ENCODE peak calls at places on chromosomes 2 and 18, in four cellular contexts. H is neural crest cell, D is psoas muscle, A is bronchial epithelial cell. G is an unnamed sample.

GRCh38 chr2:109217362-109218086 is 88.5 kb downstream of the SH3RF3 start:
- DNase-seq in D (no peak), A (no peak), H (no peak), G (peak; percentile 47)

GRCh38 chr18:777021-777420 is 35.0 kb downstream of the YES1 start:
- DNase-seq in H (no peak), D (no peak), A (peak; percentile 4), G (no peak)

GRCh38 chr2:55357907-55358306 is 61.7 kb downstream of the CCDC88A start:
- DNase-seq in H (no peak), A (peak; percentile 4), D (no peak), G (no peak)

GRCh38 chr2:218284106-218284811 is 8.0 kb downstream of the TMBIM1 start:
- DNase-seq in H (no peak), D (peak; percentile 71), A (peak; percentile 84), G (peak; percentile 84)

GRCh38 chr2:237519506-237520245 is 32.6 kb downstream of the MLPH start:
- DNase-seq in D (no peak), A (no peak), H (no peak), G (no peak)

GRCh38 chr2:177489719-177490301 is 97.2 kb downstream of the AGPS start:
- DNase-seq in H (no peak), D (no peak), A (peak; percentile 39), G (peak; percentile 52)

GRCh38 chr2:238847432-238847801 is 468 bp upstream of the TWIST2 start:
- DNase-seq in A (no peak), D (no peak), H (no peak), G (no peak)

GRCh38 chr2:226583715-226584114 is 215.9 kb downstream of the IRS1 start:
- DNase-seq in A (peak; percentile 84), D (no peak), H (no peak), G (peak; percentile 56)

GRCh38 chr2:8714283-8714682 is 32.4 kb downstream of the ID2 start:
- DNase-seq in D (no peak), A (no peak), H (no peak), G (no peak)

GRCh38 chr2:173300458-173300857 is 54.2 kb upstream of the CDCA7 start:
- DNase-seq in A (peak; percentile 12), D (no peak), H (no peak), G (no peak)

GRCh38 chr2:221558107-221558506 is 14.0 kb downstream of the EPHA4 start:
- DNase-seq in A (no peak), D (no peak), H (no peak), G (no peak)

GRCh38 chr2:219289537-219290361 is 10.6 kb downstream of the DNAJB2 start:
- DNase-seq in D (peak; percentile 74), A (peak; percentile 78), H (no peak), G (peak; percentile 92)

GRCh38 chr2:192570786-192571185 is 376.1 kb upstream of the TMEFF2 start:
- DNase-seq in H (no peak), D (no peak), A (peak; percentile 1), G (no peak)

GRCh38 chr2:191379375-191379774 is 134.2 kb downstream of the MYO1B start:
- DNase-seq in D (no peak), H (no peak), A (no peak), G (no peak)

DNA sequence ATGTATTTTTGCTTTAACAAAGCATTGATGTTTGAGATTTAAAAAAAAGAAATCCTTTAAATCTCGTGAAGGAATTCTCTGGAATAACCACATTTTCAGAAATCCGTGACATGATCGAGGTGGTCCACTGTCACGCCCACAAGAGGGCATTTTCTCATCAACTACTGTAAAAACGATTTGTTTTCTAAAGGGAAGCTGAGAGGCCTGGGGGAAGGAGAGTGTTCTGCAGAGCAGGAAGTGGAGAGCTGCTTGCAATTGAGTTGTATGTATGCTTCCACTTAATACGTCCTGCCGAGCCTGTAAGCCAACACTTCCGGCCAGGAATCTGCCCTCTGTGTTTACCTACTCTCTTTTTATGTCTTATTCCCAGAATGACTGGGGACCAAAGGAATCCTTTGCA is 19.4 kb downstream of the KLHL29 start:
- DNase-seq in A (peak; percentile 67), D (no peak), H (no peak), G (peak; percentile 64)
- TF ChIP-seq CTCF in A (no peak), D (peak; percentile 19), H (peak; percentile 43), G (peak; percentile 19)

GRCh38 chr2:241532168-241532567 is 23.8 kb upstream of the STK25 start:
- DNase-seq in H (no peak), A (no peak), D (no peak), G (no peak)

GRCh38 chr2:241534701-241535375 is 23.7 kb upstream of the BOK start:
- DNase-seq in H (no peak), D (no peak), A (no peak), G (no peak)

GRCh38 chr2:241534293-241534692 is 24.3 kb upstream of the BOK start:
- DNase-seq in D (no peak), A (no peak), H (no peak), G (no peak)

GRCh38 chr2:241531161-241531722 is 22.9 kb upstream of the STK25 start:
- DNase-seq in D (no peak), H (no peak), A (no peak), G (no peak)

GRCh38 chr2:241532733-241533601 is 24.6 kb upstream of the STK25 start:
- DNase-seq in A (no peak), D (no peak), H (no peak), G (no peak)
- TF ChIP-seq CTCF in A (no peak), D (no peak), H (no peak), G (no peak)

DNA sequence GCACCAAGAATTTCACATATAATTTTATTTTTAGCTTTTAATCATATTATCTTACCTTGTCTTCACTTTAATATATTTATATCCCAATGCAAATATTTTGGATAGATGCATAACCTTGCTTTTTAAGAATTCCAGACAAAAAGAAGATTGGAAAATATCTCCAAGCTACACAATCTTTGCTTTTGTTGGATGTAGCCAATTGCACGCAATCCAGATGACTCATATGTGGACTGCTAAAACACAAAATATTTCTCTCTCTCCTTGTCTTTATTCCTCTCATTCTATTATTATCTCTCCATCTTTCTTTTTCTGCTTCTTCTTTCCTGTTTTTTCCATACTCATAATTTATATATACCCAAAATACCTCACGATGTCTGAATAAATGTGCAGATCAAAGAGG is 92.4 kb upstream of the DSEL start:
- DNase-seq in H (no peak), A (no peak), D (no peak), G (peak; percentile 18)
- TF ChIP-seq CTCF in H (no peak), A (no peak), D (no peak), G (no peak)

DNA sequence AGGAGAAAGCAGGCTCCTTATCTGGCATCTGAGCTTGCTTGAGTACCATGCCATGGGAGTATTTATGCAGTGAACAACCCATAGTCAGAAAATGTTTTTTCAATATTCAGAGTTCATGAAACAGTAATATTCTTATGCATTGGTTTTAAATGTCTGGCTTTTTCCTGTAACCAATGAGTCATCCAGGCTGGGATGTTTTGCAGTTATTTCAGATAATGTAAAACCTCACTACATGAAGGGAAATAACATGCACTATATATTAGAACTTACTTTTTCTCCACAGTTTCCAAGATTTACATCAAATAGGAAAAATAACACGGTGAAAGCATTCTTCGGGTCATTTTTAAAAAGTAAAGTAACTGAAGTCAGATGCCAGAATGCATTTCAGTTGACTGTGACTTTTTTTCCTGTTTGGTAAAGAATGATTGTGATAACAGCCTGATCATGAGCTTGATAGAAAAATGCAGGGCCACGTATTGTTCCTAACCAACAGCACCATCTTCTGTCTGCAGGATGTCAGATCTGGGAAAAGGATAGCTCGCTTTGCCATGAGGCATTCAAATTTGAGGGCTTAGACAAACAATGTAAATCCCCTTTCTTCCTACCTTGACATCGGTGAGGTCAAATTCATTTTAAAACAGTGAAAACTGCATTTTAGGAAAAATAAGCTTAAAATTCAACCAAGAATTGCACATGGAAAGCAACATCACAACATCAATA is 152.8 kb downstream of the DSC3 start:
- DNase-seq in H (no peak), D (no peak), A (peak; percentile 45), G (peak; percentile 60)
- TF ChIP-seq CTCF in H (peak; percentile 70), D (no peak), A (peak; percentile 42), G (peak; percentile 23)

DNA sequence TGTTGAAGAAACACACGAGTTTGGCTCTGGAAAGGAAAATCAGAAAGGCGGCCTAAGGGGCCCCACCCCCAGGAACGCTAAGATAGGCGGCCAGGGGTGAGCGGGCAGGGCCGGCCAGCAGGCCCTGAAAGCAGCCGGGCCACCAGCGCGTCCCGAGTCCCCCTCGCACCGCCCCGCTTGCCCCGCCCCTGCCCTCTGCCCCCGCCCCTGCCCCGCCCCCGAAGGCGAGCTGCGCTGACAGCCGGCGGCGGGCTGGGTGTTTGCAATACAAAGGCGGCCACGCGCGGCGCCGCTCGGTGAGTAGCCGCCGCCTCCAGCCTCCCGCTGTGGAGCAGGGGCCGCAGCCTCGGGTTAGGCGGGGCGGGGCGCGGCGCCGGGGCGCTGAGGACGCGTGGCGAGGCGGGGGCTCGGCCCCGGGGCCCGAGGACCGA is at the start of gene LPIN1:
- DNase-seq in D (peak; percentile 94), H (peak; percentile 77), A (peak; percentile 43), G (peak; percentile 86)
- TF ChIP-seq CTCF in D (peak; percentile 24), H (no peak), A (no peak), G (no peak)

GRCh38 chr18:46399276-46399675 is 257.7 kb downstream of the LOXHD1 start:
- DNase-seq in A (no peak), H (no peak), D (no peak), G (no peak)
- TF ChIP-seq CTCF in A (no peak), H (no peak), D (no peak), G (no peak)

DNA sequence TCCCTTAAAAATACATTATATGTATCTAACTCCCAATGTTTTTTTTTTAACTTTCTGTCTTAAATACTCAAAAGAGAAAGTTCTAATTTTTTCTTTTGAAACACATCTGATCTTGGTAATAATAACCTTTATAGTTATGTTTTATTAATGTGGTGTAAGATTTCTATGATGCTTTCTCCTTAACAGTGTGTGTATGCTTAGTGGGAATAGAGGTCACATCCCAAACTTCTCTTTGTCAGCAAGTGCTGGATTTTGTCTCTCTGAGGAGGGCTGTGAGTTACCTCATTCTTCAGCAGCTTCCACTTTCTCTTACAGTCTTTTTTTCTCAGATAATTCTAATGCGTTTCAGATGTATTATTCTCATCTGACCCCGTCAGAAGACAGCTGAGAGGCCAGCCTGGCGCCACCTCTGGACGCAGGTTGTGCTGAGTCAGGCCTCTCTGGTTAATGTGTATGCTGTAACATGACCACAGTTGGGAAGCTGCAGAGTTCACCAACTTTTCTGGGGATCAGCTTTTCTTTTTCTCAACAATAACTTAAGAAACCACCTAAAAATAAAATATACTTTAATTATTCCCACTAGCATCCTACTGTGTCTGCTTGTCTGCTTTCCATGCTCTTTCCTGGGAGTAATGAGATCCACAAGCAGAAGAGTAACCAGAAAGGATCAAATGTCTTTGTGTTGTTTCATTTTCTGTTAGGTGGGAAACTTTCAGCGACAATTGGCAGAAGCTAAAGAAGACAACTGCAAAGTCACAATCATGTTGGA is 79.5 kb downstream of the CCDC150 start:
- DNase-seq in H (no peak), A (no peak), D (peak; percentile 29), G (no peak)
- TF ChIP-seq CTCF in H (peak; percentile 18), A (peak; percentile 2), D (no peak), G (no peak)